ENCODE peak calls at places on chromosome X, in nine cellular contexts. N is NCI-H2029; A is OCI-LY7; T is naive thymus-derived CD8-positive, alpha-beta T cell; V is 8988T; Z is stimulated activated CD4-positive, alpha-beta T cell treated with anti-CD3 and anti-CD28 coated beads, TNF-alpha, amount 100 ng/mL, for 1 hour; S is NCI-H345; R is EL; X is activated naive CD4-positive, alpha-beta T cell treated with anti-CD3 and anti-CD28 coated beads, Interleukin-2, amount 10 ng/mL, durations not matched to agents 7 days and 5 days. U is an unnamed sample.

GRCh38 chrX:10769696-10770619 is 149.6 kb upstream of the MID1 start:
- DNase-seq in N (peak; percentile 37), A (no peak), T (no peak), V (no peak), Z (no peak), S (peak; percentile 91), R (peak; percentile 34), X (no peak), U (no peak)

GRCh38 chrX:154323537-154323936 is 27.9 kb downstream of the TKTL1 start:
- DNase-seq in N (no peak), A (no peak), T (no peak), V (no peak), Z (no peak), S (no peak), R (no peak), X (no peak), U (no peak)

GRCh38 chrX:72100824-72101351 is 30.8 kb downstream of the RTL5 start:
- DNase-seq in N (no peak), A (no peak), T (peak; percentile 32), V (no peak), Z (peak; percentile 42), S (no peak), R (no peak), X (peak; percentile 82), U (no peak)

GRCh38 chrX:105564536-105564935 is 257.8 kb upstream of the NRK start:
- DNase-seq in N (no peak), A (no peak), T (no peak), V (no peak), Z (no peak), S (no peak), R (peak; percentile 1), X (no peak), U (no peak)

GRCh38 chrX:110032534-110033161 is 29.7 kb downstream of the TMEM164 start:
- DNase-seq in N (peak; percentile 16), A (no peak), T (no peak), V (no peak), Z (no peak), S (peak; percentile 30), R (no peak), X (no peak), U (no peak)

GRCh38 chrX:112163916-112164315 is 81.3 kb upstream of the TRPC5 start:
- DNase-seq in N (no peak), A (no peak), T (no peak), V (no peak), Z (no peak), S (no peak), R (no peak), X (no peak), U (no peak)

GRCh38 chrX:105228602-105229001 is 8.1 kb upstream of the TEX13A start:
- DNase-seq in N (no peak), A (no peak), T (no peak), V (no peak), Z (no peak), S (no peak), R (no peak), X (no peak), U (no peak)

GRCh38 chrX:38166478-38167083 is 54.1 kb downstream of the SRPX start:
- DNase-seq in N (peak; percentile 4), A (peak; percentile 47), T (no peak), V (no peak), Z (no peak), S (peak; percentile 35), R (peak; percentile 1), X (no peak), U (no peak)

GRCh38 chrX:112233164-112233563 is 150.6 kb upstream of the TRPC5 start:
- DNase-seq in N (no peak), A (no peak), T (no peak), V (no peak), Z (no peak), S (no peak), R (no peak), X (no peak), U (no peak)

GRCh38 chrX:153637121-153638040 is 9.6 kb upstream of the DUSP9 start:
- DNase-seq in N (no peak), A (no peak), T (no peak), V (no peak), Z (no peak), S (no peak), R (no peak), X (no peak), U (no peak)

GRCh38 chrX:133983974-133984578 is 1.3 kb downstream of the GPC3 start:
- DNase-seq in N (no peak), A (no peak), T (peak; percentile 2), V (no peak), Z (no peak), S (no peak), R (no peak), X (no peak), U (no peak)

GRCh38 chrX:153507484-153508178 is 9.8 kb upstream of the ATP2B3 start:
- DNase-seq in N (peak; percentile 62), A (peak; percentile 70), T (peak; percentile 79), V (peak; percentile 99), Z (peak; percentile 51), S (peak; percentile 72), R (peak; percentile 57), X (peak; percentile 85), U (peak; percentile 3)

GRCh38 chrX:94424456-94424855 is 750.5 kb downstream of the FAM133A start:
- DNase-seq in N (no peak), A (no peak), T (no peak), V (no peak), Z (no peak), S (no peak), R (no peak), X (no peak), U (no peak)

GRCh38 chrX:23764585-23764984 is 18.4 kb upstream of the SAT1 start:
- DNase-seq in N (peak; percentile 50), A (no peak), T (no peak), V (no peak), Z (no peak), S (peak; percentile 86), R (no peak), X (no peak), U (no peak)

GRCh38 chrX:134764202-134764785 is 106.0 kb upstream of the PLAC1 start:
- DNase-seq in N (no peak), A (peak; percentile 34), T (no peak), V (peak; percentile 24), Z (no peak), S (peak; percentile 5), R (peak; percentile 40), X (no peak), U (no peak)

GRCh38 chrX:100417671-100418070 is 7.6 kb upstream of the PCDH19 start:
- DNase-seq in N (no peak), A (no peak), T (no peak), V (no peak), Z (no peak), S (no peak), R (no peak), X (no peak), U (no peak)